ENCODE peak calls at places on chromosomes 16 and 17, in eight cellular contexts. O, R, P, T, U, H, D and Y are unnamed samples. For H3K36me3 and H3K4me1, the result is how much of the 10 kb centered on the place peaks cover.

GRCh38 chr17:8681175-8681949 is 50.8 kb upstream of the MYH10 start:
- DNase-seq in H (no peak), P (no peak), D (no peak), U (no peak), T (no peak), R (no peak), O (no peak), Y (no peak)

GRCh38 chr16:65876624-65877023 is 489.9 kb upstream of the CDH5 start:
- DNase-seq in O (no peak), U (no peak), R (no peak), H (no peak), D (no peak), T (no peak), P (no peak), Y (no peak)

GRCh38 chr16:57092786-57093301 is 461 bp downstream of the CPNE2 start:
- DNase-seq in T (peak), O (peak), D (peak), P (peak), H (peak), U (peak), R (peak), Y (no peak)

GRCh38 chr16:53872248-53873221 is 168.6 kb downstream of the FTO start:
- DNase-seq in U (no peak), R (no peak), O (no peak), H (no peak), T (no peak), D (no peak), P (no peak), Y (no peak)

GRCh38 chr16:13032911-13033310 is 131.5 kb downstream of the SHISA9 start:
- DNase-seq in R (no peak), P (no peak), U (no peak), O (no peak), D (no peak), H (no peak), T (no peak), Y (no peak)

GRCh38 chr17:66807182-66807581 is 27.7 kb upstream of the CACNG5 start:
- DNase-seq in T (no peak), H (peak), O (no peak), P (no peak), U (no peak), D (no peak), R (no peak), Y (no peak)

GRCh38 chr16:898761-899677 is 71.8 kb downstream of the LMF1 start:
- DNase-seq in D (no peak), O (no peak), R (peak), P (no peak), H (no peak), U (no peak), T (no peak), Y (no peak)

GRCh38 chr16:85370881-85371651 is 242.1 kb upstream of the GSE1 start:
- DNase-seq in D (no peak), T (no peak), H (peak), U (peak), O (peak), P (no peak), R (peak), Y (no peak)

GRCh38 chr16:79707867-79708266 is 107.3 kb upstream of the MAF start:
- DNase-seq in H (peak), U (no peak), T (no peak), P (no peak), D (no peak), O (peak), R (peak), Y (no peak)

GRCh38 chr16:70250748-70251650 is 741 bp downstream of the EXOSC6 start:
- DNase-seq in R (peak), D (peak), P (peak), O (peak), U (no peak), T (no peak), H (peak), Y (no peak)

GRCh38 chr16:445566-445965 is 20.1 kb downstream of the RAB11FIP3 start:
- DNase-seq in T (no peak), P (no peak), R (no peak), U (no peak), O (no peak), D (no peak), H (no peak), Y (no peak)

GRCh38 chr17:65433592-65433991 is 127.9 kb downstream of the AXIN2 start:
- DNase-seq in O (no peak), H (no peak), U (no peak), D (no peak), T (no peak), R (no peak), P (no peak), Y (no peak)

GRCh38 chr16:66660422-66661209 is 35.9 kb downstream of the CMTM4 start:
- DNase-seq in T (no peak), R (peak), P (peak), U (peak), D (peak), H (peak), O (peak), Y (no peak)

GRCh38 chr16:55233464-55233863 is 90.5 kb upstream of the IRX6 start:
- DNase-seq in U (no peak), H (no peak), T (no peak), O (no peak), D (no peak), R (no peak), P (no peak), Y (no peak)

GRCh38 chr17:82277851-82278250 is 4.4 kb upstream of the CSNK1D start:
- DNase-seq in P (no peak), U (no peak), O (no peak), R (no peak), T (no peak), H (no peak), D (no peak), Y (no peak)

GRCh38 chr17:35892091-35892637 is 12.0 kb upstream of the CCL5 start:
- DNase-seq in P (no peak), U (no peak), O (no peak), D (no peak), T (peak), H (no peak), R (no peak), Y (no peak)

GRCh38 chr16:73122604-73123386 is 74.9 kb upstream of the ZFHX3 start:
- DNase-seq in H (no peak), D (no peak), U (no peak), O (no peak), R (peak), T (no peak), P (no peak), Y (no peak)

GRCh38 chr16:71412270-71413160 is 29.3 kb downstream of the TLE7 start:
- DNase-seq in P (peak), R (peak), O (peak), T (peak), H (peak), U (peak), D (peak), Y (peak)

GRCh38 chr16:77812856-77813523 is 24.6 kb downstream of the VAT1L start:
- DNase-seq in P (no peak), H (no peak), U (no peak), O (no peak), D (no peak), T (no peak), R (no peak), Y (no peak)

GRCh38 chr17:30323895-30324319 is 9.9 kb downstream of the TMIGD1 start:
- DNase-seq in U (no peak), H (peak), O (peak), D (no peak), T (peak), R (peak), P (no peak), Y (no peak)

GRCh38 chr17:81173761-81174160 is 7.7 kb upstream of the AATK start:
- DNase-seq in D (no peak), O (no peak), R (no peak), H (no peak), P (no peak), U (no peak), T (no peak), Y (no peak)

GRCh38 chr16:680967-681745 is 946 bp downstream of the STUB1 start:
- DNase-seq in P (no peak), O (peak), D (peak), R (peak), H (peak), U (no peak), T (no peak), Y (no peak)

GRCh38 chr16:3188925-3189825 is 1.2 kb downstream of the OR1F1 start:
- DNase-seq in O (no peak), D (peak), P (peak), U (peak), R (no peak), T (no peak), H (no peak), Y (no peak)

GRCh38 chr16:56279914-56280313 is 88.6 kb downstream of the GNAO1 start:
- DNase-seq in H (no peak), D (no peak), P (no peak), O (no peak), R (no peak), T (no peak), U (no peak), Y (no peak)

DNA sequence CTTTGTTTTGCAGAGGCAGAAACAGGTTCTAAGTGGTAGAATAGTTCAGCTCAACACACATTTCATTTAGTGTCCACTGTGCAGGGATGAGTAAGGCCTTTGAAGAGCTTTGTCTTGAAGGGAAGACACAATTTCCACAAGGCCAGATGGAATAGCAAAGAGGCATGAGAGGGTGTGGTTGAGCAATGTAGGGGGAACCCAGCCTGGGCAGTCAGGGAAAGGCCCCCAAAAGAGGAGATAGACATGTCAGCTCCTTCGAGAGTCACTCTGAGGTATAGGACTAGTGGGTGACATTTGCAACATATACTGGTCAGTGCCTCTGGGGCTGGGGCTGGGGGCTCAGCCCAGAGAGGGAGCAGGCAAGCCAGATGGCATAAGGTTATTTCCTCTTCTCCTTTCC is 7.0 kb downstream of the ALKBH5 start:
- DNase-seq in U (no peak), T (no peak), H (no peak), D (no peak), P (no peak), O (no peak), R (no peak), Y (no peak)
- H3K36me3 ChIP-seq in U (half or more), T (under half), H (under half), D (under half), P (under half), O (under half), R (under half), Y (under half)

DNA sequence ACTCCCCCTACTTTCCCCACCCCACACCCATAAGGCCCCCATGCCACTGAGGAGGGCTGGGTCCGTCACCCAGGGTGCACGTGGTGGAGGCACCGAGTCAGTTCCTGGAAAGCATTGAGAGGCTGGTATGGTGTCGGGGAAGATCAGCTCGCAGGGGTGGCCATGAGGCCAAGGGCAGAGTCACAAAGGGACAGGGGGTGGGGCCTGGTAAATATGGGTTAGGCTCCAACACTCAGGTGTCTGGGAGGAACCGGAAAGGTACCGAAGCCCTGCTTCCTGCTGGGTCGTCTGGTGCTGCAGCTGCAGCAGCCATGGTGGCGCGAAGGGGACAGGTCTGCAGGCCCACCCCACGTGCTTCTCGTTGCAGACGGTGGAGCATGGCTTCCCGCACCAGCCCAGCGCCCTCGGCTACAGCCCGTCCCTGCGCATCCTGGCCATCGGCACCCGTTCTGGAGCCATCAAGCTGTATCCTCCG is 30.2 kb downstream of the LLGL2 start:
- DNase-seq in D (no peak), R (no peak), H (peak), T (no peak), U (no peak), P (no peak), O (peak), Y (no peak)
- H3K4me1 ChIP-seq in D (under half), R (under half), H (half or more), T (under half), U (under half), P (under half), O (under half), Y (under half)

GRCh38 chr17:17798010-17798556 is 38.7 kb downstream of the SREBF1 start:
- DNase-seq in U (no peak), D (no peak), P (no peak), T (no peak), H (no peak), R (no peak), O (no peak), Y (no peak)

GRCh38 chr17:17798573-17799255 is 38.1 kb downstream of the SREBF1 start:
- DNase-seq in O (no peak), R (no peak), U (no peak), T (no peak), H (no peak), P (no peak), D (no peak), Y (no peak)

GRCh38 chr17:17795946-17796786 is 40.6 kb downstream of the SREBF1 start:
- DNase-seq in H (no peak), P (no peak), U (no peak), T (no peak), R (peak), D (no peak), O (no peak), Y (no peak)

GRCh38 chr17:17796787-17797061 is 40.1 kb downstream of the SREBF1 start:
- DNase-seq in T (no peak), R (no peak), P (no peak), D (no peak), U (no peak), O (no peak), H (no peak), Y (no peak)

DNA sequence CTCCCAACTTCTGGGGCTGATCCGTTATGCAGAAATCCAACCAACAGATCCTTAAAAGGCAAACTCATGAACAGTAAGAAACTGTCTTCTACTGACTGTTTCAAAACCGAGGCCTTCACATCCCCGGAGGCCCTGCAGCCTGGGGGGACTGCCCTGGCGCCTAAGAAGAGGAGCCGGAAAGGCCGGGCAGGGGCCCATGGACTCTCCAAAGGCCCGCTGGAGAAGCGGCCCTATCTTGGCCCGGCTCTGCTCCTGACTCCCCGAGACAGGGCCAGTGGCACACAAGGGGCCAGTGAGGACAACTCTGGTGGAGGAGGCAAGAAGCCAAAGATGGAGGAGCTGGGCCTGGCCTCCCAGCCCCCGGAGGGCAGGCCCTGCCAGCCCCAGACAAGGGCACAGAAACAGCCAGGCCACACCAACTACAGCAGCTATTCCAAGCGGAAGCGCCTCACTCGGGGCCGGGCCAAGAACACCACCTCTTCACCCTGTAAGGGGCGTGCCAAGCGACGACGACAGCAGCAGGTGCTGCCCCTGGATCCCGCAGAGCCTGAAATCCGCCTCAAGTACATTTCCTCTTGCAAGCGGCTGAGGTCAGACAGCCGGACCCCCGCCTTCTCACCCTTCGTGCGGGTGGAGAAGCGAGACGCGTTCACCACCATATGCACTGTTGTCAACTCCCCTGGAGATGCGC is 39.5 kb downstream of the SREBF1 start:
- DNase-seq in U (no peak), P (no peak), R (no peak), O (no peak), T (no peak), D (no peak), H (no peak), Y (no peak)
- H3K36me3 ChIP-seq in U (under half), P (under half), R (under half), O (under half), T (under half), D (under half), H (under half), Y (under half)

GRCh38 chr16:2156025-2156848 is 655 bp downstream of the TRAF7 start:
- DNase-seq in R (no peak), U (peak), D (peak), T (no peak), H (no peak), P (peak), O (peak), Y (no peak)
- H3K4me1 ChIP-seq in R (half or more), U (under half), D (under half), T (half or more), H (half or more), P (under half), O (under half), Y (under half)

DNA sequence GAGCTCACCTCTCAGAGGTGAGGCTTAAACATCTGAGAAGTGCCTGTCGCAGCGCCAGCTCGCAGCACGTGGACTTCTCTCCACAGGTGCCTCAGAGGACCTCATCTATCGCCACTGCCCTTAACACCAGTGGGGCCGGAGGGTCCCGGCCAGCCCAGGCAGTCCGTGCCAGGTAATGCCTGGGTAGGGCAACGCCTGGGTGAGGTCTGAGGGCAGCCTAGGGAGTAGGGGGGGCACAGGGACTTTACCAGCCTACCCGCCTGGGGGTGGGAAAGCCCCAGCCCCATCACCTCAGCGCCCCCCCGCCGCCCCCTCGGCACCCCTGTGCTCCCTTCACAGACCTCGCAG is 7.3 kb upstream of the C17orf107 start:
- DNase-seq in O (no peak), T (no peak), D (no peak), P (no peak), R (no peak), H (no peak), U (no peak), Y (no peak)
- H3K36me3 ChIP-seq in O (under half), T (half or more), D (under half), P (under half), R (half or more), H (half or more), U (half or more), Y (under half)

GRCh38 chr17:7215136-7215638 is 4.4 kb downstream of the DLG4 start:
- DNase-seq in O (no peak), H (peak), R (no peak), P (no peak), T (no peak), D (no peak), U (no peak), Y (peak)
- H3K4me1 ChIP-seq in O (under half), H (half or more), R (under half), P (under half), T (half or more), D (half or more), U (under half), Y (under half)